ENCODE peak calls at places on chromosomes 11 and 22, in four cellular contexts. One of them, this sample, is unnamed.

GRCh38 chr11:27421819-27422494 is 50.6 kb downstream of the LGR4 start:
- DNase-seq in A549: no peak
- DNase-seq in iris pigment epithelial cell: no peak
- DNase-seq in stimulated activated effector memory CD8-positive, alpha-beta T cell treated with anti-CD3 and anti-CD28 coated beads, Interleukin-12 subunit alpha, Interleukin-12 subunit beta, amount 100 ng/mL, for 72 hours: no peak
- DNase-seq in this sample: no peak

GRCh38 chr11:9265211-9266131 is at the start of gene DENND5A:
- DNase-seq in iris pigment epithelial cell: peak
- DNase-seq in stimulated activated effector memory CD8-positive, alpha-beta T cell treated with anti-CD3 and anti-CD28 coated beads, Interleukin-12 subunit alpha, Interleukin-12 subunit beta, amount 100 ng/mL, for 72 hours: peak
- DNase-seq in A549: peak
- DNase-seq in this sample: peak

GRCh38 chr22:44025171-44026065 is 1.3 kb downstream of the PARVB start:
- DNase-seq in stimulated activated effector memory CD8-positive, alpha-beta T cell treated with anti-CD3 and anti-CD28 coated beads, Interleukin-12 subunit alpha, Interleukin-12 subunit beta, amount 100 ng/mL, for 72 hours: no peak
- DNase-seq in A549: no peak
- DNase-seq in iris pigment epithelial cell: no peak
- DNase-seq in this sample: no peak

GRCh38 chr11:63371396-63371795 is 1.8 kb downstream of the SLC22A9 start:
- DNase-seq in stimulated activated effector memory CD8-positive, alpha-beta T cell treated with anti-CD3 and anti-CD28 coated beads, Interleukin-12 subunit alpha, Interleukin-12 subunit beta, amount 100 ng/mL, for 72 hours: no peak
- DNase-seq in A549: no peak
- DNase-seq in iris pigment epithelial cell: no peak
- DNase-seq in this sample: no peak

GRCh38 chr11:122235615-122236014 is 119.6 kb upstream of the BLID start:
- DNase-seq in iris pigment epithelial cell: peak
- DNase-seq in A549: peak
- DNase-seq in stimulated activated effector memory CD8-positive, alpha-beta T cell treated with anti-CD3 and anti-CD28 coated beads, Interleukin-12 subunit alpha, Interleukin-12 subunit beta, amount 100 ng/mL, for 72 hours: no peak
- DNase-seq in this sample: peak

GRCh38 chr11:64163951-64164350 is 2.0 kb downstream of the MACROD1 start:
- DNase-seq in A549: no peak
- DNase-seq in stimulated activated effector memory CD8-positive, alpha-beta T cell treated with anti-CD3 and anti-CD28 coated beads, Interleukin-12 subunit alpha, Interleukin-12 subunit beta, amount 100 ng/mL, for 72 hours: no peak
- DNase-seq in iris pigment epithelial cell: no peak
- DNase-seq in this sample: no peak

GRCh38 chr11:120883404-120884135 is 140.3 kb upstream of the TBCEL start:
- DNase-seq in A549: no peak
- DNase-seq in stimulated activated effector memory CD8-positive, alpha-beta T cell treated with anti-CD3 and anti-CD28 coated beads, Interleukin-12 subunit alpha, Interleukin-12 subunit beta, amount 100 ng/mL, for 72 hours: no peak
- DNase-seq in iris pigment epithelial cell: peak
- DNase-seq in this sample: peak

GRCh38 chr11:95498731-95499396 is 267.9 kb upstream of the SESN3 start:
- DNase-seq in iris pigment epithelial cell: no peak
- DNase-seq in A549: peak
- DNase-seq in stimulated activated effector memory CD8-positive, alpha-beta T cell treated with anti-CD3 and anti-CD28 coated beads, Interleukin-12 subunit alpha, Interleukin-12 subunit beta, amount 100 ng/mL, for 72 hours: no peak
- DNase-seq in this sample: no peak

GRCh38 chr22:45577746-45578523 is 75.3 kb downstream of the FBLN1 start:
- DNase-seq in stimulated activated effector memory CD8-positive, alpha-beta T cell treated with anti-CD3 and anti-CD28 coated beads, Interleukin-12 subunit alpha, Interleukin-12 subunit beta, amount 100 ng/mL, for 72 hours: peak
- DNase-seq in iris pigment epithelial cell: peak
- DNase-seq in A549: peak
- DNase-seq in this sample: peak

This sample was measured in ELR.